ENCODE peak calls at places on chromosomes 11 and 22, in ten cellular contexts. K is tibial nerve; T is brain microvascular endothelial cell; I is amygdala; H is GM12891; F is EL; Y is naive thymus-derived CD8-positive, alpha-beta T cell; J is thoracic aorta; P is naive B cell; U is fibroblast of lung. E is an unnamed sample.

GRCh38 chr11:18013790-18014507 is 1.1 kb upstream of the SERGEF start:
- DNase-seq in F (peak; percentile 9), J (no peak), P (no peak), I (no peak), Y (no peak), K (no peak), U (peak; percentile 22), T (no peak), H (no peak), E (no peak)

GRCh38 chr22:35521358-35522264 is 19.0 kb upstream of the RASD2 start:
- DNase-seq in H (no peak), I (no peak), Y (no peak), T (no peak), U (no peak), F (peak; percentile 37), J (no peak), K (no peak), P (no peak), E (no peak)

GRCh38 chr22:40966683-40967082 is 15.5 kb downstream of the RBX1 start:
- DNase-seq in K (no peak), F (no peak), P (no peak), T (no peak), Y (no peak), U (no peak), I (no peak), J (no peak), H (no peak), E (no peak)

GRCh38 chr11:71223671-71224660 is 28.4 kb downstream of the SHANK2 start:
- DNase-seq in F (no peak), U (no peak), I (no peak), Y (no peak), J (no peak), H (no peak), P (no peak), T (no peak), K (peak; percentile 5), E (no peak)

GRCh38 chr22:20206709-20207215 is 55.9 kb upstream of the CCDC188 start:
- DNase-seq in F (peak; percentile 32), P (no peak), U (peak; percentile 31), J (no peak), Y (no peak), K (no peak), T (peak; percentile 14), H (no peak), I (no peak), E (no peak)

GRCh38 chr11:62876712-62877111 is 4.0 kb upstream of the SLC3A2 start:
- DNase-seq in I (no peak), H (no peak), P (no peak), T (no peak), K (no peak), U (no peak), F (no peak), J (no peak), Y (no peak), E (no peak)

GRCh38 chr11:59173080-59173963 is 1.4 kb downstream of the DTX4 start:
- DNase-seq in P (no peak), I (peak; percentile 55), U (no peak), J (no peak), H (no peak), Y (no peak), K (no peak), T (no peak), F (peak; percentile 38), E (peak; percentile 66)

GRCh38 chr11:115925568-115925904 is 421.3 kb upstream of the CADM1 start:
- DNase-seq in I (no peak), Y (no peak), J (no peak), U (no peak), T (no peak), K (no peak), P (no peak), F (no peak), H (no peak), E (no peak)

GRCh38 chr11:19777342-19778102 is 64.9 kb downstream of the NAV2 start:
- DNase-seq in T (peak; percentile 77), P (peak; percentile 33), Y (no peak), J (no peak), F (peak; percentile 70), H (peak; percentile 46), U (peak; percentile 42), I (no peak), K (no peak), E (no peak)

GRCh38 chr11:133212201-133212600 is 320.1 kb downstream of the OPCML start:
- DNase-seq in H (no peak), I (no peak), Y (no peak), T (no peak), P (no peak), U (no peak), K (no peak), J (no peak), F (no peak), E (no peak)

GRCh38 chr22:39938509-39938908 is 21.7 kb upstream of the TMA7B start:
- DNase-seq in J (no peak), H (no peak), Y (no peak), P (no peak), F (no peak), T (no peak), U (no peak), K (no peak), I (no peak), E (no peak)

GRCh38 chr11:123575441-123575840 is 79.0 kb downstream of the SCN3B start:
- DNase-seq in H (no peak), J (no peak), I (no peak), P (no peak), F (no peak), Y (no peak), K (no peak), U (no peak), T (no peak), E (no peak)

GRCh38 chr22:24466831-24467249 is 28.3 kb upstream of the UPB1 start:
- DNase-seq in K (no peak), Y (no peak), T (peak; percentile 93), P (no peak), U (peak; percentile 77), H (no peak), J (no peak), I (no peak), F (peak; percentile 74), E (no peak)

GRCh38 chr11:82999232-82999631 is 72.5 kb downstream of the RAB30 start:
- DNase-seq in K (no peak), Y (no peak), H (no peak), J (no peak), F (no peak), I (no peak), P (no peak), T (no peak), U (no peak), E (no peak)

GRCh38 chr11:77557553-77557952 is 32.2 kb upstream of the AQP11 start:
- DNase-seq in I (no peak), P (no peak), K (no peak), F (peak; percentile 25), J (no peak), U (peak; percentile 21), Y (no peak), H (no peak), T (peak; percentile 16), E (no peak)

GRCh38 chr11:119589011-119589410 is 140.0 kb downstream of the NECTIN1 start:
- DNase-seq in T (no peak), H (no peak), K (no peak), U (no peak), Y (no peak), F (no peak), J (no peak), P (no peak), I (no peak), E (no peak)

GRCh38 chr11:554824-555499 is 5.6 kb downstream of the LMNTD2 start:
- DNase-seq in K (no peak), T (no peak), I (no peak), Y (peak; percentile 70), F (peak; percentile 54), H (peak; percentile 93), J (no peak), P (peak; percentile 78), U (peak; percentile 23), E (no peak)

GRCh38 chr22:49106136-49106930 is 721.3 kb downstream of the BRD1 start:
- DNase-seq in K (no peak), U (no peak), P (no peak), Y (peak; percentile 3), I (no peak), J (no peak), T (no peak), F (no peak), H (no peak), E (no peak)

GRCh38 chr11:126518996-126519351 is 163.5 kb downstream of the ST3GAL4 start:
- DNase-seq in I (no peak), F (no peak), U (no peak), H (no peak), P (no peak), K (no peak), J (no peak), T (no peak), Y (no peak), E (no peak)

GRCh38 chr11:111514216-111515031 is at the start of gene HOATZ:
- DNase-seq in I (no peak), U (peak; percentile 34), T (no peak), J (no peak), F (no peak), Y (peak; percentile 31), H (no peak), P (no peak), K (no peak), E (no peak)

GRCh38 chr11:101436511-101437142 is 147.2 kb downstream of the TRPC6 start:
- DNase-seq in U (peak; percentile 55), F (peak; percentile 48), H (no peak), J (no peak), Y (no peak), P (no peak), T (peak; percentile 45), I (no peak), K (no peak), E (peak; percentile 46)

GRCh38 chr22:22894740-22895731 is 7.4 kb downstream of the IGLL5 start:
- DNase-seq in K (no peak), Y (peak; percentile 14), P (no peak), F (no peak), H (no peak), I (no peak), U (no peak), J (no peak), T (no peak), E (no peak)

GRCh38 chr22:32531228-32531627 is 56.6 kb downstream of the FBXO7 start:
- DNase-seq in Y (no peak), J (no peak), T (no peak), H (no peak), U (no peak), K (no peak), P (no peak), I (no peak), F (no peak), E (no peak)

E was measured in ureter.